ENCODE peak calls at places on chromosomes 12 and 14, in six cellular contexts. M, X, K, I, L and T are unnamed samples.

GRCh38 chr14:22314183-22314820 is 274.7 kb downstream of the DAD1 start:
- DNase-seq in K (peak; percentile 76), M (peak; percentile 62), L (peak; percentile 69), X (peak; percentile 36), I (no peak), T (peak; percentile 62)

GRCh38 chr14:30143617-30144016 is 216.0 kb upstream of the PRKD1 start:
- DNase-seq in K (no peak), M (peak; percentile 62), X (no peak), I (no peak), L (no peak), T (no peak)

GRCh38 chr12:18430425-18431048 is 169.2 kb downstream of the PIK3C2G start:
- DNase-seq in X (peak; percentile 59), I (no peak), M (peak; percentile 71), L (peak; percentile 71), K (peak; percentile 61), T (peak; percentile 56)

GRCh38 chr14:64654931-64655330 is 49.3 kb upstream of the PLEKHG3 start:
- DNase-seq in K (peak; percentile 16), I (no peak), L (peak; percentile 93), M (no peak), X (no peak), T (no peak)

GRCh38 chr14:90518941-90519256 is 122.1 kb downstream of the CALM1 start:
- DNase-seq in M (peak; percentile 11), X (peak; percentile 68), K (peak; percentile 72), L (peak; percentile 14), I (no peak), T (no peak)

GRCh38 chr12:104063712-104064030 is 660 bp upstream of the HCFC2 start:
- DNase-seq in I (no peak), K (no peak), X (no peak), L (peak; percentile 73), M (peak; percentile 61), T (no peak)

GRCh38 chr12:95940514-95940913 is 1.9 kb downstream of the CCDC38 start:
- DNase-seq in K (no peak), L (no peak), X (no peak), M (no peak), I (no peak), T (no peak)

GRCh38 chr12:106258935-106259334 is 11.1 kb upstream of the CKAP4 start:
- DNase-seq in K (no peak), I (no peak), X (no peak), M (no peak), L (no peak), T (no peak)

GRCh38 chr14:60222820-60223219 is 26.2 kb upstream of the PPM1A start:
- DNase-seq in L (no peak), I (no peak), M (no peak), K (no peak), X (no peak), T (no peak)

GRCh38 chr12:90902596-90902995 is 52.4 kb downstream of the CCER1 start:
- DNase-seq in X (no peak), I (no peak), L (no peak), M (no peak), K (no peak), T (no peak)

GRCh38 chr14:54651018-54651351 is 84.1 kb downstream of the SAMD4A start:
- DNase-seq in I (no peak), L (peak; percentile 78), X (no peak), K (peak; percentile 78), M (no peak), T (no peak)

GRCh38 chr12:108173160-108173559 is 44.1 kb downstream of the WSCD2 start:
- DNase-seq in M (no peak), X (peak; percentile 62), L (no peak), I (no peak), K (peak; percentile 33), T (no peak)

GRCh38 chr12:82645414-82645813 is 41.3 kb upstream of the TMTC2 start:
- DNase-seq in L (no peak), M (no peak), I (no peak), K (no peak), X (no peak), T (no peak)

GRCh38 chr14:41973178-41973577 is 366.5 kb downstream of the LRFN5 start:
- DNase-seq in L (no peak), K (no peak), I (no peak), X (no peak), M (no peak), T (no peak)

GRCh38 chr12:12954361-12954760 is 2.4 kb upstream of the GPRC5D start:
- DNase-seq in L (no peak), X (no peak), I (no peak), K (peak; percentile 14), M (peak; percentile 55), T (no peak)

GRCh38 chr12:4991373-4991772 is 52.3 kb upstream of the KCNA5 start:
- DNase-seq in K (no peak), I (no peak), M (no peak), X (no peak), L (no peak), T (no peak)

GRCh38 chr12:127355061-127355820 is 911.7 kb upstream of the TMEM132C start:
- DNase-seq in I (no peak), X (peak; percentile 61), K (peak; percentile 58), L (no peak), M (no peak), T (no peak)

GRCh38 chr12:115770643-115771042 is 506.9 kb downstream of the MED13L start:
- DNase-seq in K (no peak), X (no peak), L (no peak), I (no peak), M (no peak), T (no peak)
- H2BK15ac ChIP-seq in K (no peak overlapping the region), X (no peak overlapping the region), L (no peak overlapping the region), I (no peak overlapping the region), M (no peak overlapping the region), T (no peak overlapping the region)

DNA sequence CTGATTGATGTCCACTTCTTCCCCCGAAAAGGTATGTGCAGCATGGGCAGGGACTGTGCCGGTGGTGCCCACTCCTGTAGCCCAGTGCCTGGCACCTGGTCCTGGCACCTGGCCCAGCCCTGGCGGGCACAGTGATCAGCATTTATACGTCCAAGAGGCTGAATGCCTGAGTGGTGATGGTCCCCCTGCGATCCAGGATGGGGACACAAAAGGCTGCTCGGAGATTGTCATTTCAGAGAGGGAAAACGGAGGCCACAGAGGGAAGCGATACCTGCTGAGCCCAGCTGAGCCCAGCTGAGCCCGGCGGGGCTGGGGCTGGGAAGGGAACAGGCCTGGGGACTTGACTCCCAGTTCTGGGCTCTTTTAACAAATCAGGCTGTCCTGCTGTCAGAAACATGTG is 55.8 kb downstream of the PRIMA1 start:
- DNase-seq in I (no peak), M (no peak), L (no peak), X (no peak), K (no peak), T (no peak)
- H2BK15ac ChIP-seq in I (no peak overlapping the region), M (no peak overlapping the region), L (no peak overlapping the region), X (no peak overlapping the region), K (no peak overlapping the region), T (no peak overlapping the region)

GRCh38 chr12:84969226-84969625 is 56.6 kb upstream of the SLC6A15 start:
- DNase-seq in L (no peak), M (no peak), I (no peak), X (no peak), K (no peak), T (no peak)

GRCh38 chr12:84960918-84961317 is 48.3 kb upstream of the SLC6A15 start:
- DNase-seq in X (no peak), K (no peak), L (no peak), M (no peak), I (no peak), T (no peak)

GRCh38 chr12:84964048-84964447 is 51.4 kb upstream of the SLC6A15 start:
- DNase-seq in M (no peak), L (peak; percentile 8), I (no peak), K (peak; percentile 42), X (no peak), T (no peak)
- H2BK15ac ChIP-seq in M (no peak overlapping the region), L (no peak overlapping the region), I (no peak overlapping the region), K (no peak overlapping the region), X (no peak overlapping the region), T (no peak overlapping the region)

GRCh38 chr12:93459992-93460391 is 7.3 kb upstream of the MRPL42 start:
- DNase-seq in K (no peak), M (no peak), X (no peak), I (no peak), L (no peak), T (no peak)

GRCh38 chr12:93456077-93456476 is 11.2 kb upstream of the MRPL42 start:
- DNase-seq in M (no peak), X (no peak), K (no peak), I (no peak), L (no peak), T (no peak)

GRCh38 chr12:93461503-93461902 is 5.8 kb upstream of the MRPL42 start:
- DNase-seq in K (no peak), I (no peak), L (peak; percentile 32), X (no peak), M (no peak), T (no peak)

GRCh38 chr12:93459097-93459496 is 8.2 kb upstream of the MRPL42 start:
- DNase-seq in K (no peak), X (no peak), M (no peak), I (no peak), L (no peak), T (no peak)

DNA sequence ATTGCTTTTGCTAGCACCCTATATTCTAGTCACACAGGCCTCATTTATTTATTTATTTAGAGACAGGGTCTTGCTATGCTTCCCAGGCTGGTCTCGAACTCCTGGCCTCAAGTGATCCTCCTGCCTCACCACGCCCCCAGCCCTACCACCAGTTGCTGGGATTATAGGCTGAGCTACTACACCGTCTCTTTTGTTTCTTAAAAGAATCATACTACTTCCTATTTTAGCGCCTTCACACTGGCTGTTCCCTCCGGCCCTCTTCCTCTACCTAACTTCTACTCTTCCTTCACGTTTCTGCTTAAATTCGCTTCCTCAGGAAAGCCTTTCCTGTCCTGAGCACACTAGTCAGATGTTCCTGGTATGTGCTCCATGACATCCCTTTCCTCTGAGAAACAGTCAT is 6.4 kb upstream of the MRPL42 start:
- DNase-seq in I (no peak), K (no peak), X (no peak), L (no peak), M (no peak), T (no peak)
- H2BK15ac ChIP-seq in I (no peak overlapping the region), K (no peak overlapping the region), X (no peak overlapping the region), L (no peak overlapping the region), M (no peak overlapping the region), T (peak overlapping the region; percentile 49)

GRCh38 chr14:31770271-31770670 is 209.1 kb downstream of the NUBPL start:
- DNase-seq in X (no peak), I (no peak), K (no peak), L (peak; percentile 11), M (no peak), T (no peak)
- H2BK15ac ChIP-seq in X (no peak overlapping the region), I (no peak overlapping the region), K (no peak overlapping the region), L (no peak overlapping the region), M (no peak overlapping the region), T (no peak overlapping the region)